ENCODE peak calls at places on chromosomes 6 and 20, in seven cellular contexts. N is IMR-90, X is neuronal stem cell, O is mesenchymal stem cell, E is trophoblast cell, V is mesendoderm, D is H1. M is an unnamed sample.
A peak's percentile ranks its signal among the peaks of the same experiment; 100 is the strongest.

GRCh38 chr6:31175961-31176360 is 5.5 kb upstream of the POU5F1 start:
- DNase-seq in N (peak; percentile 69), X (no peak), O (no peak), E (no peak), V (peak; percentile 57), D (no peak), M (no peak)

GRCh38 chr20:62368629-62369507 is 1.8 kb upstream of the LAMA5 start:
- DNase-seq in N (peak; percentile 50), X (peak; percentile 73), O (peak; percentile 79), E (peak; percentile 54), V (peak; percentile 84), D (peak; percentile 79), M (peak; percentile 86)

GRCh38 chr20:45049904-45050471 is 50.9 kb downstream of the KCNS1 start:
- DNase-seq in N (no peak), X (no peak), O (no peak), E (no peak), V (no peak), D (no peak), M (no peak)

GRCh38 chr6:170124150-170124549 is 166.7 kb downstream of the DLL1 start:
- DNase-seq in N (no peak), X (no peak), O (no peak), E (no peak), V (no peak), D (peak; percentile 10), M (no peak)

GRCh38 chr6:12097791-12098190 is 85.7 kb downstream of the HIVEP1 start:
- DNase-seq in N (peak; percentile 28), X (no peak), O (no peak), E (no peak), V (no peak), D (no peak), M (no peak)

GRCh38 chr6:45724511-45724910 is 291.1 kb downstream of the CLIC5 start:
- DNase-seq in N (peak; percentile 84), X (no peak), O (peak; percentile 55), E (no peak), V (no peak), D (no peak), M (no peak)

GRCh38 chr20:20367681-20368413 is at the start of gene INSM1:
- DNase-seq in N (no peak), X (peak; percentile 73), O (no peak), E (no peak), V (peak; percentile 40), D (no peak), M (peak; percentile 80)

GRCh38 chr20:51631011-51631950 is 88.8 kb upstream of the NFATC2 start:
- DNase-seq in N (peak; percentile 99), X (no peak), O (peak; percentile 99), E (no peak), V (no peak), D (no peak), M (no peak)

GRCh38 chr6:41568585-41569384 is 22.6 kb downstream of the FOXP4 start:
- DNase-seq in N (peak; percentile 49), X (no peak), O (peak; percentile 67), E (no peak), V (no peak), D (no peak), M (no peak)

GRCh38 chr6:139748353-139749146 is 374.1 kb upstream of the CITED2 start:
- DNase-seq in N (peak; percentile 79), X (no peak), O (peak; percentile 41), E (peak; percentile 84), V (peak; percentile 84), D (no peak), M (no peak)

GRCh38 chr6:119791746-119792145 is 442.2 kb upstream of the MAN1A1 start:
- DNase-seq in N (no peak), X (no peak), O (peak; percentile 3), E (peak; percentile 64), V (peak; percentile 40), D (no peak), M (no peak)

GRCh38 chr6:97081010-97081573 is 156.6 kb downstream of the KLHL32 start:
- DNase-seq in N (no peak), X (no peak), O (no peak), E (no peak), V (no peak), D (no peak), M (no peak)

GRCh38 chr20:21436186-21436585 is 38.9 kb upstream of the NKX2-4 start:
- DNase-seq in N (peak; percentile 72), X (no peak), O (peak; percentile 61), E (peak; percentile 3), V (no peak), D (no peak), M (no peak)

GRCh38 chr20:33767100-33767499 is 35.3 kb downstream of the ZNF341 start:
- DNase-seq in N (no peak), X (no peak), O (no peak), E (no peak), V (no peak), D (no peak), M (no peak)

GRCh38 chr6:14706378-14706929 is 539.4 kb upstream of the JARID2 start:
- DNase-seq in N (peak; percentile 100), X (no peak), O (peak; percentile 98), E (peak; percentile 75), V (no peak), D (no peak), M (no peak)

GRCh38 chr6:37651991-37652390 is 45.7 kb downstream of the MDGA1 start:
- DNase-seq in N (no peak), X (no peak), O (no peak), E (no peak), V (no peak), D (no peak), M (no peak)

GRCh38 chr6:149990672-149991402 is 27.1 kb downstream of the ULBP1 start:
- DNase-seq in N (no peak), X (no peak), O (peak; percentile 19), E (no peak), V (peak; percentile 57), D (peak; percentile 70), M (no peak)

GRCh38 chr6:75130784-75131183 is 75.1 kb downstream of the COL12A1 start:
- DNase-seq in N (peak; percentile 76), X (no peak), O (peak; percentile 58), E (no peak), V (no peak), D (no peak), M (no peak)

GRCh38 chr6:75128881-75129570 is 76.8 kb downstream of the COL12A1 start:
- DNase-seq in N (no peak), X (no peak), O (no peak), E (no peak), V (no peak), D (no peak), M (no peak)

GRCh38 chr6:75126518-75126917 is 79.3 kb downstream of the COL12A1 start:
- DNase-seq in N (no peak), X (no peak), O (no peak), E (no peak), V (no peak), D (no peak), M (no peak)

GRCh38 chr6:75124085-75124484 is 81.8 kb downstream of the COL12A1 start:
- DNase-seq in N (no peak), X (no peak), O (no peak), E (no peak), V (no peak), D (no peak), M (no peak)

DNA sequence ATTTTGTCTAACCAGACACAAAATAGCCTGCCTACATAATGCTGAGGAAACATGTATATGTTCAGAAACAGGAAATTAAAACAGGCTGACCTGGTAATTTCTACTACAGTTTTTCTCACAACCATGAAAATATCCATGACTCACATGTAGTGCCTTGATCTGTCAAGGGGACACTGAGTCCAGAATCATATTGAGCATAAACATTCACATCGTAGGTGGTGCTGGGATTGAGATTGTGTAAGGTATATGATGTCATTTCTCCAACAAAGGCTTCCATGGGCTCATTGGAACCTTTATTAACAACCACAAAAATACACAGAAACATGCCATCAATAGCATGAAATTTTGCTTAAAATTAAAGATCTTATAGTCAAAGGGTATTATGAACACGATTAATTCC is 80.9 kb downstream of the COL12A1 start:
- DNase-seq in N (peak; percentile 49), X (no peak), O (peak; percentile 27), E (no peak), V (no peak), D (no peak), M (no peak)
- H3K18ac ChIP-seq in N (no peak overlapping the region), X (no peak overlapping the region), O (no peak overlapping the region), E (no peak overlapping the region), V (no peak overlapping the region), D (no peak overlapping the region), M (no peak overlapping the region)

GRCh38 chr6:156395276-156395675 is 381.9 kb upstream of the ARID1B start:
- DNase-seq in N (no peak), X (no peak), O (no peak), E (no peak), V (no peak), D (no peak), M (no peak)
- H3K18ac ChIP-seq in N (no peak overlapping the region), X (no peak overlapping the region), O (no peak overlapping the region), E (no peak overlapping the region), V (no peak overlapping the region), D (no peak overlapping the region), M (no peak overlapping the region)

GRCh38 chr6:1810880-1811279 is 201.2 kb downstream of the FOXC1 start:
- DNase-seq in N (no peak), X (no peak), O (no peak), E (no peak), V (no peak), D (no peak), M (no peak)

GRCh38 chr6:1812034-1812433 is 202.3 kb downstream of the FOXC1 start:
- DNase-seq in N (no peak), X (no peak), O (no peak), E (no peak), V (no peak), D (no peak), M (no peak)

GRCh38 chr6:1802495-1803395 is 193.0 kb downstream of the FOXC1 start:
- DNase-seq in N (no peak), X (no peak), O (no peak), E (no peak), V (no peak), D (no peak), M (no peak)

GRCh38 chr6:1809359-1809988 is 199.8 kb downstream of the FOXC1 start:
- DNase-seq in N (no peak), X (no peak), O (no peak), E (no peak), V (no peak), D (no peak), M (no peak)

GRCh38 chr6:1806935-1807334 is 197.2 kb downstream of the FOXC1 start:
- DNase-seq in N (no peak), X (no peak), O (no peak), E (no peak), V (no peak), D (no peak), M (no peak)
- H3K18ac ChIP-seq in N (no peak overlapping the region), X (no peak overlapping the region), O (no peak overlapping the region), E (no peak overlapping the region), V (no peak overlapping the region), D (no peak overlapping the region), M (no peak overlapping the region)

DNA sequence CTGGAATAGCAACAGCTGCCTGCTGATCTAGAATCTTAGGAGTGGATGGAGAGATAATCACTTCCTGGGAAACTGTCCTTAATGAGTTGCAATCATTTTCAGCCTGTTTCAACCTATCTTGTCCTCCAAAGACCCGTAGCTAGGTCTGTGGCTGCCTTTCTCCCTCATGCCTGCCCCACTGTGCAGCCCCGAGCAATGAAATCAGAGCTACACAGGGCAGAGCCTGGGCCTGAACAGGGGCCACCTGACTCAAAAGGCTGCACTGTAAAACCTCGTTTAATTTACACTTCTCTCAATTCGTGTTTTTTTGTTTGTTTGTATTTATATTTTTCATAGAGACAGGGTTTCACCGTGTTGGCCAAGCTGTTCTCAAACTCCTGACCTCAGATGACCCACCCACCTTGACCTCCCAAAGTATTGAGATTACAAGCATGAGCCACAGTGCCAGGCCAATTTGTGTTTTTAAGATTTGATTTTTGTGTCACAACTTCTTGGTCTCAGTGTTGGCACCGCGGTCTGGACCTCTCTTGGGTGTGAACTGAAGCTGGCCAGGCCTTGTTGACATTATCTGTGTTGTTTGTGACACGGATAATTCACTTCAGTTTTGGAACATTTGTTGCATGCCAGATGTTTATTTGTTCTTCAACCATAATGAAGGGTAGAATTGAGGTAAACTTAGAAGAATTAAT is 21.5 kb downstream of the GGTLC1 start:
- DNase-seq in N (no peak), X (no peak), O (no peak), E (peak; percentile 20), V (no peak), D (no peak), M (no peak)
- H3K18ac ChIP-seq in N (no peak overlapping the region), X (no peak overlapping the region), O (no peak overlapping the region), E (no peak overlapping the region), V (no peak overlapping the region), D (no peak overlapping the region), M (no peak overlapping the region)

M was measured in H9.